ENCODE peak calls at places on chromosomes 6 and 20, in seven cellular contexts. E is pancreas, U is cardiac muscle cell, Y is GM23338, J is heart right ventricle, M is testis, G is PC-3. X is an unnamed sample.
A peak's percentile ranks its signal among the peaks of the same experiment; 100 is the strongest.

GRCh38 chr6:90110971-90111370 is 185.7 kb downstream of the BACH2 start:
- DNase-seq in U (no peak), G (no peak), E (no peak), M (no peak), Y (no peak), J (no peak), X (no peak)

GRCh38 chr6:167105060-167105459 is 17.8 kb upstream of the CCR6 start:
- DNase-seq in Y (no peak), U (no peak), G (no peak), E (no peak), J (no peak), M (no peak), X (no peak)

GRCh38 chr6:7129784-7130569 is 22.2 kb downstream of the RREB1 start:
- DNase-seq in U (no peak), Y (no peak), G (peak; percentile 64), E (peak; percentile 84), J (no peak), M (no peak), X (no peak)

GRCh38 chr6:35148167-35148741 is 7.1 kb upstream of the TCP11 start:
- DNase-seq in M (no peak), G (peak; percentile 84), E (no peak), J (no peak), U (peak; percentile 82), Y (peak; percentile 98), X (no peak)

GRCh38 chr6:46211917-46212316 is 41.1 kb upstream of the ENPP5 start:
- DNase-seq in J (no peak), Y (no peak), G (no peak), U (no peak), M (no peak), E (no peak), X (no peak)

GRCh38 chr6:11263185-11263817 is 30.8 kb upstream of the NEDD9 start:
- DNase-seq in M (peak; percentile 74), E (no peak), G (peak; percentile 20), Y (no peak), J (no peak), U (peak; percentile 72), X (peak; percentile 67)

GRCh38 chr6:56642366-56643261 is at the start of gene DST:
- DNase-seq in G (peak; percentile 93), M (no peak), Y (no peak), J (no peak), E (no peak), U (no peak), X (no peak)

GRCh38 chr6:47168176-47168575 is 126.0 kb upstream of the ADGRF1 start:
- DNase-seq in Y (no peak), G (peak; percentile 98), U (no peak), J (peak; percentile 14), M (no peak), E (no peak), X (no peak)

GRCh38 chr6:79630883-79631799 is at the start of gene SH3BGRL2:
- DNase-seq in J (peak; percentile 71), U (peak; percentile 90), M (peak; percentile 76), G (peak; percentile 63), Y (peak; percentile 93), E (peak; percentile 91), X (peak; percentile 93)

GRCh38 chr20:23058240-23058639 is 8.8 kb upstream of the THBD start:
- DNase-seq in M (no peak), G (no peak), U (no peak), J (no peak), E (no peak), Y (no peak), X (no peak)

GRCh38 chr6:10316327-10316726 is 98.5 kb downstream of the TFAP2A start:
- DNase-seq in E (no peak), J (no peak), M (no peak), G (peak; percentile 80), U (no peak), Y (no peak), X (no peak)

GRCh38 chr6:88248709-88249321 is 82.7 kb upstream of the CNR1 start:
- DNase-seq in M (no peak), E (no peak), J (no peak), U (no peak), Y (no peak), G (peak; percentile 1), X (no peak)

GRCh38 chr6:144094731-144095133 is 641 bp downstream of the SF3B5 start:
- DNase-seq in J (no peak), U (no peak), G (no peak), Y (no peak), E (peak; percentile 66), M (no peak), X (no peak)

GRCh38 chr6:34967461-34967860 is 78.4 kb downstream of the ANKS1A start:
- DNase-seq in J (no peak), M (no peak), E (no peak), U (no peak), G (no peak), Y (no peak), X (no peak)

GRCh38 chr6:37056439-37057127 is 51.1 kb downstream of the FGD2 start:
- DNase-seq in Y (peak; percentile 64), J (no peak), U (no peak), M (no peak), G (peak; percentile 93), E (no peak), X (no peak)

GRCh38 chr20:347640-348484 is 951 bp downstream of the NRSN2 start:
- DNase-seq in E (peak; percentile 94), Y (peak; percentile 99), J (peak; percentile 91), G (peak; percentile 94), M (peak; percentile 96), U (peak; percentile 99), X (peak; percentile 82)

GRCh38 chr20:38211200-38212097 is 46.4 kb upstream of the TGM2 start:
- DNase-seq in Y (no peak), E (no peak), G (no peak), J (no peak), U (no peak), M (no peak), X (no peak)

GRCh38 chr6:36577298-36577697 is 16.9 kb upstream of the SRSF3 start:
- DNase-seq in M (no peak), U (no peak), G (peak; percentile 90), Y (no peak), J (no peak), E (no peak), X (no peak)

GRCh38 chr6:155832596-155832995 is 377.0 kb upstream of the NOX3 start:
- DNase-seq in U (no peak), Y (peak; percentile 17), E (no peak), J (no peak), M (no peak), G (peak; percentile 50), X (no peak)

GRCh38 chr20:62282877-62283503 is 19.8 kb upstream of the ADRM1 start:
- DNase-seq in M (no peak), E (peak; percentile 73), U (peak; percentile 66), Y (no peak), G (no peak), J (peak; percentile 72), X (peak; percentile 35)

GRCh38 chr6:11354019-11354418 is 121.6 kb upstream of the NEDD9 start:
- DNase-seq in G (no peak), Y (no peak), M (peak; percentile 44), J (peak; percentile 31), U (no peak), E (no peak), X (no peak)

GRCh38 chr6:107806675-107807074 is 17.4 kb downstream of the SCML4 start:
- DNase-seq in J (no peak), G (no peak), M (no peak), Y (no peak), E (no peak), U (no peak), X (no peak)

GRCh38 chr20:49941456-49941855 is 5.3 kb downstream of the RNF114 start:
- DNase-seq in M (no peak), Y (no peak), E (peak; percentile 16), U (no peak), G (no peak), J (no peak), X (no peak)
- H3K36me3 ChIP-seq in M (no peaks in the 10 kb centered on the region), Y (peaks cover 51% of the 10 kb centered on the region), E (peaks cover 14% of the 10 kb centered on the region), U (peaks cover 23% of the 10 kb centered on the region), G (peaks cover 48% of the 10 kb centered on the region), J (peaks cover 57% of the 10 kb centered on the region), X (no peaks in the 10 kb centered on the region)

DNA sequence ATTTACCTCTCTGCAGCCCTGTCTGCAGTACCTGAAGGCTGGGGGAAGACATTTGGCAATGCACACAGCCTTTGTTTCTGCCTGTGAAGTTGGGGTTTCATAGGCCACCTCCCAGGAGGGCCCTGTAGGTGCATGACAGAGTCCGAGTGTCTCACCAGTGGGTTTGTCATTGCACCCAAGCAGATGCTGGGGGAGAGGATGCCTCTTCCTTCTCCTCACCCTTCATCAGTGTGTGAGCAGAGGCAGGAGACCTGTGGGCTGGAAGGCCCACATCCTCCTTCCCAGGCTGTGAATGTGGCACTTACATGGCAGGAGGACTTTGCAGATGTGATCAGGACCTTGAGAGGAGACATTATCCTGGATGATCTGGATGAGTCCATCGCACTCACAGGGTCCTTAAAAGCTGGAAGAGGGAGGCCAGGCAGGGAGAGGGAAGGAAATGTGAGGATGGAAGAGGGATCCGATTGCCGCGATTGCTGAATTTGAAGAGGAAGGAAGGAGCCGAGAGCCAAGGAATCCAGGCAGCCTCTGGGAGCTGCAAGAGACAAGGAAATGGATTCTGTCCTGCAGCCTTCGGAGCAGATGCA is 30.4 kb downstream of the SYNJ2 start:
- DNase-seq in J (no peak), G (no peak), E (peak; percentile 9), U (no peak), M (no peak), Y (no peak), X (no peak)
- H3K4me1 ChIP-seq in J (peaks cover 38% of the 10 kb centered on the region), G (peaks cover 42% of the 10 kb centered on the region), E (no peaks in the 10 kb centered on the region), U (no peaks in the 10 kb centered on the region), M (peaks cover 10% of the 10 kb centered on the region), Y (no peaks in the 10 kb centered on the region), X (peaks cover 16% of the 10 kb centered on the region)

DNA sequence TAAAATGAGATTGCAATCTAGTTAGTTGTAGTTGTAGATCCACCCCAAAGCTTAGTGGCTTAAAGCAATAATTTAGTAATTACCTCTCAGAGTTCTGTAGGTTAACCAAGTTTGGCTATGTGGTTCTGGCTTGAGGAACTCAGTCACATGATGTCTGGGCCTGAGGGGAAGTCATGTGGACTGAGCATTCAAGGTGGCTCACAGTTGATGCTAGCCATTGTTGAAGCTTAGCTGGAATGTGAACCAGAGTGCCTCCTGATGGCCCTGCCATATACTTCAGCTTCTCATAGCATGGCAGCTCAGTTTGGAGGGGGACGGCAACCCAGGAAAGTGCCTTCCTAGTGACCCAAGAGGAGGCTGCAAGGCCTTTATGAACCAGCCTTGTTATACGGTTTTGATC is 263.2 kb upstream of the RNF217 start:
- DNase-seq in U (no peak), E (no peak), M (no peak), G (no peak), J (no peak), Y (peak; percentile 45), X (no peak)
- TF ChIP-seq CTCF in U (no peak), E (no peak), M (no peak), G (no peak), J (no peak), Y (peak; percentile 37), X (no peak)

DNA sequence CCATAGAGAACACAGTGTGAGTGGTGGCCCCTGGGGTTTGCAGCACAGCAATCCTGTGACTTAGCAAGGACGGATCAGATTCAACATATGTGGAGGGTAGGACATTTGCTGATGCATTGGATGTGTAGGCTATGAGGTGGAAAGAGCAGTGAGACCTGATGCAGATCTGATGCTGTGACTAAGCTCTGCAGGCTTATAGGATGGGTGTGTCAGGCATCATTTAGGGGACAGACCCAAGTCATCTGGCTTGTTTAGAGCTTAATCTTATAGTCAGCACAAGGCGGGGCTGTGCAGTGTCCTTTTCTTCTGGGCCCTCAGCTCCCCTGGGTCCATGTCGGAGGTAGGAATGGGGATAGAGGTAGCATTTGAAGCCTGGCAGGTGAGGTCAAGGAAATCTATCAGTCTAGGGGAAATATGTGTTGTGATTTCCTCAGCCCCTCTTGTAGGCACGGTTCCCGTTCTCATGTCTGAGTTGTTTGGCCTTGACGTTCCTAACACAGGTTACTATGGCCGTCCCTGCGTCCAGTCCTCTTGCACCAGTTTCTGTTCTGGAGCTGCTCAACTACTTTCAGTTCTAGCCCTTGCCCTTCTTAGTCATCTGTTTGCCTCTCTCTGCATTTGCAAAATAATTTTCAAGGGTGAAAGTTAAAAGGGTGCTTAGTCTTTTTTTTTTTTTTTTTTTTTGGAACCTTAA is 15.6 kb upstream of the MAPRE1 start:
- DNase-seq in M (no peak), G (no peak), Y (no peak), U (no peak), E (no peak), J (no peak), X (no peak)
- H3K36me3 ChIP-seq in M (no peaks in the 10 kb centered on the region), G (peaks cover 13% of the 10 kb centered on the region), Y (peaks cover 97% of the 10 kb centered on the region), U (peaks cover 18% of the 10 kb centered on the region), E (no peaks in the 10 kb centered on the region), J (peaks cover 19% of the 10 kb centered on the region), X (no peaks in the 10 kb centered on the region)